ENCODE peak calls at places on chromosomes 3 and 15, in ten cellular contexts. One of them, this sample, is unnamed.

GRCh38 chr15:85886345-85886935 is 91.7 kb upstream of the KLHL25 start:
- DNase-seq in prostate gland: no peak
- DNase-seq in transverse colon: no peak
- DNase-seq in HCT116: no peak
- DNase-seq in SK-N-SH: no peak
- DNase-seq in sigmoid colon: no peak
- DNase-seq in spleen: no peak
- DNase-seq in HL-60: no peak
- DNase-seq in K562: no peak
- DNase-seq in GM12878: no peak
- DNase-seq in this sample: no peak

GRCh38 chr3:76961284-76961683 is 78.6 kb upstream of the ROBO2 start:
- DNase-seq in sigmoid colon: no peak
- DNase-seq in GM12878: no peak
- DNase-seq in SK-N-SH: no peak
- DNase-seq in spleen: no peak
- DNase-seq in prostate gland: no peak
- DNase-seq in HL-60: no peak
- DNase-seq in K562: no peak
- DNase-seq in HCT116: no peak
- DNase-seq in transverse colon: no peak
- DNase-seq in this sample: no peak

GRCh38 chr3:42123824-42124500 is 32.8 kb downstream of the TRAK1 start:
- DNase-seq in HCT116: no peak
- DNase-seq in sigmoid colon: peak; percentile 30
- DNase-seq in GM12878: no peak
- DNase-seq in HL-60: no peak
- DNase-seq in spleen: no peak
- DNase-seq in K562: no peak
- DNase-seq in transverse colon: no peak
- DNase-seq in SK-N-SH: no peak
- DNase-seq in prostate gland: no peak
- DNase-seq in this sample: no peak

GRCh38 chr3:51961011-51961410 is 5.8 kb downstream of the GPR62 start:
- DNase-seq in sigmoid colon: no peak
- DNase-seq in HCT116: no peak
- DNase-seq in HL-60: no peak
- DNase-seq in transverse colon: no peak
- DNase-seq in GM12878: no peak
- DNase-seq in SK-N-SH: no peak
- DNase-seq in prostate gland: no peak
- DNase-seq in K562: no peak
- DNase-seq in spleen: no peak
- DNase-seq in this sample: no peak

GRCh38 chr3:158731938-158732855 is at the start of gene RARRES1:
- DNase-seq in HL-60: no peak
- DNase-seq in prostate gland: peak; percentile 61
- DNase-seq in K562: no peak
- DNase-seq in sigmoid colon: peak; percentile 87
- DNase-seq in transverse colon: peak; percentile 75
- DNase-seq in GM12878: no peak
- DNase-seq in spleen: peak; percentile 92
- DNase-seq in HCT116: no peak
- DNase-seq in SK-N-SH: peak; percentile 88
- DNase-seq in this sample: peak; percentile 85

GRCh38 chr15:38038659-38039442 is 104.4 kb downstream of the TMCO5A start:
- DNase-seq in K562: no peak
- DNase-seq in GM12878: no peak
- DNase-seq in HCT116: no peak
- DNase-seq in sigmoid colon: no peak
- DNase-seq in spleen: no peak
- DNase-seq in HL-60: no peak
- DNase-seq in SK-N-SH: no peak
- DNase-seq in prostate gland: no peak
- DNase-seq in transverse colon: no peak
- DNase-seq in this sample: no peak

GRCh38 chr15:34490421-34491193 is 53.0 kb upstream of the GOLGA8A start:
- DNase-seq in SK-N-SH: peak; percentile 24
- DNase-seq in spleen: peak; percentile 59
- DNase-seq in GM12878: no peak
- DNase-seq in HL-60: no peak
- DNase-seq in K562: no peak
- DNase-seq in prostate gland: no peak
- DNase-seq in HCT116: no peak
- DNase-seq in sigmoid colon: no peak
- DNase-seq in transverse colon: no peak
- DNase-seq in this sample: no peak

GRCh38 chr3:64084640-64085039 is 61.3 kb upstream of the PSMD6 start:
- DNase-seq in prostate gland: no peak
- DNase-seq in HL-60: no peak
- DNase-seq in sigmoid colon: no peak
- DNase-seq in K562: no peak
- DNase-seq in HCT116: peak; percentile 26
- DNase-seq in SK-N-SH: no peak
- DNase-seq in GM12878: no peak
- DNase-seq in transverse colon: no peak
- DNase-seq in spleen: no peak
- DNase-seq in this sample: no peak

GRCh38 chr15:30872341-30872748 is 31.4 kb upstream of the FAN1 start:
- DNase-seq in HL-60: no peak
- DNase-seq in SK-N-SH: no peak
- DNase-seq in spleen: no peak
- DNase-seq in prostate gland: no peak
- DNase-seq in sigmoid colon: no peak
- DNase-seq in K562: no peak
- DNase-seq in transverse colon: no peak
- DNase-seq in HCT116: no peak
- DNase-seq in GM12878: no peak
- DNase-seq in this sample: no peak

GRCh38 chr3:170499562-170500156 is 81.0 kb downstream of the CLDN11 start:
- DNase-seq in sigmoid colon: no peak
- DNase-seq in GM12878: no peak
- DNase-seq in K562: peak; percentile 22
- DNase-seq in SK-N-SH: peak; percentile 62
- DNase-seq in HCT116: peak; percentile 16
- DNase-seq in spleen: no peak
- DNase-seq in HL-60: no peak
- DNase-seq in transverse colon: peak; percentile 25
- DNase-seq in prostate gland: no peak
- DNase-seq in this sample: no peak

GRCh38 chr3:79297242-79297641 is 470.6 kb downstream of the ROBO1 start:
- DNase-seq in spleen: no peak
- DNase-seq in SK-N-SH: no peak
- DNase-seq in sigmoid colon: no peak
- DNase-seq in HCT116: no peak
- DNase-seq in prostate gland: no peak
- DNase-seq in HL-60: no peak
- DNase-seq in GM12878: no peak
- DNase-seq in transverse colon: no peak
- DNase-seq in K562: no peak
- DNase-seq in this sample: no peak

GRCh38 chr3:22609139-22609538 is 594.0 kb upstream of the UBE2E2 start:
- DNase-seq in SK-N-SH: no peak
- DNase-seq in spleen: no peak
- DNase-seq in K562: no peak
- DNase-seq in prostate gland: no peak
- DNase-seq in transverse colon: no peak
- DNase-seq in HL-60: no peak
- DNase-seq in HCT116: no peak
- DNase-seq in sigmoid colon: no peak
- DNase-seq in GM12878: no peak
- DNase-seq in this sample: no peak

GRCh38 chr3:48848816-48849515 is 1.3 kb upstream of the PRKAR2A start:
- DNase-seq in sigmoid colon: no peak
- DNase-seq in HL-60: no peak
- DNase-seq in spleen: peak; percentile 37
- DNase-seq in HCT116: no peak
- DNase-seq in K562: no peak
- DNase-seq in GM12878: no peak
- DNase-seq in transverse colon: no peak
- DNase-seq in SK-N-SH: no peak
- DNase-seq in prostate gland: no peak
- DNase-seq in this sample: no peak

GRCh38 chr3:135023985-135024658 is 229.1 kb downstream of the EPHB1 start:
- DNase-seq in prostate gland: no peak
- DNase-seq in HL-60: no peak
- DNase-seq in SK-N-SH: no peak
- DNase-seq in K562: no peak
- DNase-seq in spleen: no peak
- DNase-seq in sigmoid colon: no peak
- DNase-seq in GM12878: peak; percentile 60
- DNase-seq in HCT116: no peak
- DNase-seq in transverse colon: no peak
- DNase-seq in this sample: no peak

GRCh38 chr3:141255864-141256263 is 24.2 kb downstream of the PXYLP1 start:
- DNase-seq in GM12878: no peak
- DNase-seq in prostate gland: no peak
- DNase-seq in sigmoid colon: no peak
- DNase-seq in HL-60: no peak
- DNase-seq in SK-N-SH: no peak
- DNase-seq in HCT116: no peak
- DNase-seq in transverse colon: no peak
- DNase-seq in spleen: no peak
- DNase-seq in K562: peak; percentile 64
- DNase-seq in this sample: no peak
- TF ChIP-seq CTCF in GM12878: peak; percentile 23
- TF ChIP-seq CTCF in prostate gland: no peak
- TF ChIP-seq CTCF in sigmoid colon: no peak
- TF ChIP-seq CTCF in HL-60: peak; percentile 9
- TF ChIP-seq CTCF in SK-N-SH: peak; percentile 39
- TF ChIP-seq CTCF in HCT116: peak; percentile 23
- TF ChIP-seq CTCF in transverse colon: no peak
- TF ChIP-seq CTCF in spleen: no peak
- TF ChIP-seq CTCF in K562: peak; percentile 86
- TF ChIP-seq CTCF in this sample: no peak

DNA sequence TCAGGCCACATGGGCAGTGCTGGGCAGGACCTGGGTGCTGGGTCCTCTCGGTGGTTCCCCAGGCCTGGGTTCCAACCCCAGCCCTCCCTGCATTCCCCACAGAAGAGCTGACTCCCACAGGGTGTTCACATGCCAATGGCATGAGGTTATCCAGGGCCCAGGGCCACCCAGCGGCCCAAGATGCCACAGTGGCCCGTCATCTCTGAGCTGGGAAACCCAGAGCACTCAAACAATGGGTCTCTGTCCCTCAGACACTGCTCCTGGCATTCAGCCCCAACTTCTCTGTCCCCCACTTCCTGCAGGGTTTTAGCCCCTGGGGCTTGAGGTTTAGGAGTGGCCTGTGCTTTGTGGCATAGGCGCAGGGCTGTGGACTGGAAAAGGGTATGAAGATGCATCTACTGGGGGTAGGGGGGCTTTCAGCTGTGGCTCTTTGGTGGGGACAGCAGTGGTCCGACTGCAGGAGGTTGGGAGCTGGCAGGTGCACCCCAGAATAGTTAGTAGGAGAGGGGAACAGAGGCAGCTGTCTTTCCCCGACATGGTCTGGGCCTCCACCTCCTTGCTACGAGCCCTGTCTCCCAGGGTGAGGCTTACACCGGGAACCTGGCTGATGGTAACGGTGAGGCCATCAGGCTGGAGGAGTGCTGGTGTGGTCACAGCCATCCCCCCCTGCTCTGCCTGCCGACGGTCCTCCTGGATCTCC is 1.7 kb downstream of the CCDC9B start:
- DNase-seq in HL-60: no peak
- DNase-seq in spleen: no peak
- DNase-seq in prostate gland: no peak
- DNase-seq in HCT116: peak; percentile 79
- DNase-seq in transverse colon: peak; percentile 35
- DNase-seq in K562: no peak
- DNase-seq in SK-N-SH: no peak
- DNase-seq in GM12878: no peak
- DNase-seq in sigmoid colon: peak; percentile 86
- DNase-seq in this sample: no peak
- H3K4me3 ChIP-seq in HL-60: no peak overlapping the region
- H3K4me3 ChIP-seq in spleen: peak overlapping the region; percentile 30
- H3K4me3 ChIP-seq in prostate gland: peak overlapping the region; percentile 28
- H3K4me3 ChIP-seq in HCT116: peak overlapping the region; percentile 60
- H3K4me3 ChIP-seq in transverse colon: peak overlapping the region; percentile 25
- H3K4me3 ChIP-seq in K562: no peak overlapping the region
- H3K4me3 ChIP-seq in SK-N-SH: peak overlapping the region; percentile 51
- H3K4me3 ChIP-seq in GM12878: no peak overlapping the region
- H3K4me3 ChIP-seq in sigmoid colon: peak overlapping the region; percentile 66
- H3K4me3 ChIP-seq in this sample: peak overlapping the region; percentile 38

GRCh38 chr3:129604223-129604941 is 2.1 kb downstream of the PLXND1 start:
- DNase-seq in sigmoid colon: no peak
- DNase-seq in transverse colon: no peak
- DNase-seq in HCT116: no peak
- DNase-seq in K562: no peak
- DNase-seq in spleen: no peak
- DNase-seq in prostate gland: no peak
- DNase-seq in HL-60: no peak
- DNase-seq in SK-N-SH: no peak
- DNase-seq in GM12878: no peak
- DNase-seq in this sample: no peak

GRCh38 chr3:129601713-129602112 is 4.8 kb downstream of the PLXND1 start:
- DNase-seq in K562: no peak
- DNase-seq in spleen: no peak
- DNase-seq in HL-60: no peak
- DNase-seq in GM12878: no peak
- DNase-seq in sigmoid colon: no peak
- DNase-seq in prostate gland: no peak
- DNase-seq in transverse colon: no peak
- DNase-seq in HCT116: no peak
- DNase-seq in SK-N-SH: no peak
- DNase-seq in this sample: no peak

GRCh38 chr3:129602309-129602708 is 4.2 kb downstream of the PLXND1 start:
- DNase-seq in HCT116: no peak
- DNase-seq in K562: no peak
- DNase-seq in GM12878: no peak
- DNase-seq in SK-N-SH: no peak
- DNase-seq in sigmoid colon: no peak
- DNase-seq in spleen: no peak
- DNase-seq in transverse colon: no peak
- DNase-seq in HL-60: no peak
- DNase-seq in prostate gland: no peak
- DNase-seq in this sample: no peak

GRCh38 chr3:129603561-129603942 is 2.9 kb downstream of the PLXND1 start:
- DNase-seq in SK-N-SH: no peak
- DNase-seq in GM12878: no peak
- DNase-seq in K562: no peak
- DNase-seq in HCT116: no peak
- DNase-seq in HL-60: no peak
- DNase-seq in prostate gland: no peak
- DNase-seq in spleen: no peak
- DNase-seq in transverse colon: no peak
- DNase-seq in sigmoid colon: no peak
- DNase-seq in this sample: no peak

GRCh38 chr3:129602730-129603560 is 3.5 kb downstream of the PLXND1 start:
- DNase-seq in K562: peak; percentile 42
- DNase-seq in prostate gland: no peak
- DNase-seq in HL-60: no peak
- DNase-seq in GM12878: no peak
- DNase-seq in HCT116: no peak
- DNase-seq in SK-N-SH: no peak
- DNase-seq in transverse colon: peak; percentile 56
- DNase-seq in sigmoid colon: peak; percentile 91
- DNase-seq in spleen: no peak
- DNase-seq in this sample: peak; percentile 89
- TF ChIP-seq POLR2AphosphoS5 in K562: no peak
- TF ChIP-seq POLR2AphosphoS5 in prostate gland: peak; percentile 16
- TF ChIP-seq POLR2AphosphoS5 in HL-60: no peak
- TF ChIP-seq POLR2AphosphoS5 in GM12878: no peak
- TF ChIP-seq POLR2AphosphoS5 in HCT116: no peak
- TF ChIP-seq POLR2AphosphoS5 in SK-N-SH: no peak
- TF ChIP-seq POLR2AphosphoS5 in transverse colon: no peak
- TF ChIP-seq POLR2AphosphoS5 in sigmoid colon: no peak
- TF ChIP-seq POLR2AphosphoS5 in spleen: peak; percentile 63
- TF ChIP-seq POLR2AphosphoS5 in this sample: no peak

GRCh38 chr15:64740361-64741170 is 34.8 kb downstream of the RBPMS2 start:
- DNase-seq in spleen: no peak
- DNase-seq in SK-N-SH: peak; percentile 42
- DNase-seq in K562: peak; percentile 42
- DNase-seq in HCT116: no peak
- DNase-seq in GM12878: no peak
- DNase-seq in sigmoid colon: peak; percentile 98
- DNase-seq in HL-60: no peak
- DNase-seq in transverse colon: peak; percentile 74
- DNase-seq in prostate gland: peak; percentile 46
- DNase-seq in this sample: no peak
- TF ChIP-seq CTCF in spleen: no peak
- TF ChIP-seq CTCF in SK-N-SH: peak; percentile 24
- TF ChIP-seq CTCF in K562: peak; percentile 68
- TF ChIP-seq CTCF in HCT116: peak; percentile 9
- TF ChIP-seq CTCF in GM12878: peak; percentile 25
- TF ChIP-seq CTCF in sigmoid colon: no peak
- TF ChIP-seq CTCF in HL-60: no peak
- TF ChIP-seq CTCF in transverse colon: peak; percentile 14
- TF ChIP-seq CTCF in prostate gland: peak; percentile 36
- TF ChIP-seq CTCF in this sample: no peak